ENCODE peak calls at places on chromosomes 2 and 18, in eight cellular contexts. One of them, this sample, is unnamed.

GRCh38 chr2:75602724-75603342 is 42.1 kb upstream of the EVA1A start:
- DNase-seq in ascending aorta: no peak
- DNase-seq in breast epithelium: peak; percentile 80
- DNase-seq in fibroblast of lung: peak; percentile 73
- DNase-seq in IMR-90: peak; percentile 88
- DNase-seq in GM23248: peak; percentile 95
- DNase-seq in spleen: no peak
- DNase-seq in GM23338: no peak
- DNase-seq in this sample: peak; percentile 78

GRCh38 chr18:49491534-49491856 is 4.5 kb upstream of the C18orf32 start:
- DNase-seq in GM23248: no peak
- DNase-seq in GM23338: no peak
- DNase-seq in IMR-90: no peak
- DNase-seq in breast epithelium: no peak
- DNase-seq in ascending aorta: no peak
- DNase-seq in spleen: no peak
- DNase-seq in fibroblast of lung: no peak
- DNase-seq in this sample: no peak

GRCh38 chr2:136381245-136381644 is 263.3 kb upstream of the CXCR4 start:
- DNase-seq in ascending aorta: no peak
- DNase-seq in GM23338: no peak
- DNase-seq in spleen: no peak
- DNase-seq in breast epithelium: no peak
- DNase-seq in IMR-90: no peak
- DNase-seq in GM23248: no peak
- DNase-seq in fibroblast of lung: no peak
- DNase-seq in this sample: no peak

GRCh38 chr2:60353863-60354262 is 199.6 kb downstream of the BCL11A start:
- DNase-seq in GM23248: no peak
- DNase-seq in ascending aorta: no peak
- DNase-seq in spleen: no peak
- DNase-seq in breast epithelium: no peak
- DNase-seq in IMR-90: no peak
- DNase-seq in GM23338: no peak
- DNase-seq in fibroblast of lung: no peak
- DNase-seq in this sample: no peak

GRCh38 chr2:138187221-138187620 is 222.9 kb downstream of the HNMT start:
- DNase-seq in fibroblast of lung: no peak
- DNase-seq in ascending aorta: no peak
- DNase-seq in spleen: no peak
- DNase-seq in GM23338: no peak
- DNase-seq in GM23248: no peak
- DNase-seq in breast epithelium: no peak
- DNase-seq in IMR-90: no peak
- DNase-seq in this sample: no peak

GRCh38 chr2:217434183-217434620 is 568.6 kb downstream of the TNS1 start:
- DNase-seq in spleen: peak; percentile 89
- DNase-seq in GM23248: peak; percentile 97
- DNase-seq in IMR-90: peak; percentile 99
- DNase-seq in fibroblast of lung: peak; percentile 99
- DNase-seq in ascending aorta: peak; percentile 62
- DNase-seq in breast epithelium: peak; percentile 87
- DNase-seq in GM23338: peak; percentile 89
- DNase-seq in this sample: peak; percentile 81

GRCh38 chr2:60808330-60808801 is 52.3 kb downstream of the PAPOLG start:
- DNase-seq in GM23248: no peak
- DNase-seq in ascending aorta: no peak
- DNase-seq in spleen: no peak
- DNase-seq in GM23338: peak; percentile 66
- DNase-seq in IMR-90: no peak
- DNase-seq in breast epithelium: no peak
- DNase-seq in fibroblast of lung: no peak
- DNase-seq in this sample: no peak

GRCh38 chr18:12597775-12598174 is 60.1 kb downstream of the SPIRE1 start:
- DNase-seq in spleen: no peak
- DNase-seq in breast epithelium: peak; percentile 39
- DNase-seq in fibroblast of lung: peak; percentile 82
- DNase-seq in GM23338: no peak
- DNase-seq in IMR-90: peak; percentile 90
- DNase-seq in GM23248: peak; percentile 95
- DNase-seq in ascending aorta: no peak
- DNase-seq in this sample: peak; percentile 59

GRCh38 chr2:157261199-157261782 is 3.8 kb downstream of the GALNT5 start:
- DNase-seq in IMR-90: peak; percentile 75
- DNase-seq in breast epithelium: no peak
- DNase-seq in fibroblast of lung: peak; percentile 52
- DNase-seq in ascending aorta: no peak
- DNase-seq in GM23338: no peak
- DNase-seq in GM23248: peak; percentile 91
- DNase-seq in spleen: no peak
- DNase-seq in this sample: no peak

GRCh38 chr18:79585395-79586370 is 93.9 kb upstream of the CTDP1 start:
- DNase-seq in ascending aorta: no peak
- DNase-seq in GM23248: no peak
- DNase-seq in IMR-90: no peak
- DNase-seq in breast epithelium: no peak
- DNase-seq in fibroblast of lung: no peak
- DNase-seq in GM23338: no peak
- DNase-seq in spleen: peak; percentile 67
- DNase-seq in this sample: peak; percentile 24

GRCh38 chr2:85723707-85724360 is 29.7 kb downstream of the GNLY start:
- DNase-seq in GM23338: no peak
- DNase-seq in breast epithelium: no peak
- DNase-seq in fibroblast of lung: no peak
- DNase-seq in spleen: no peak
- DNase-seq in ascending aorta: no peak
- DNase-seq in GM23248: peak; percentile 70
- DNase-seq in IMR-90: peak; percentile 50
- DNase-seq in this sample: no peak

GRCh38 chr2:16629044-16629443 is 36.6 kb downstream of the CYRIA start:
- DNase-seq in IMR-90: no peak
- DNase-seq in GM23248: no peak
- DNase-seq in spleen: no peak
- DNase-seq in ascending aorta: no peak
- DNase-seq in fibroblast of lung: no peak
- DNase-seq in breast epithelium: no peak
- DNase-seq in GM23338: no peak
- DNase-seq in this sample: no peak

GRCh38 chr2:129135017-129135416 is 816.3 kb upstream of the HS6ST1 start:
- DNase-seq in fibroblast of lung: no peak
- DNase-seq in spleen: no peak
- DNase-seq in GM23248: no peak
- DNase-seq in ascending aorta: no peak
- DNase-seq in GM23338: no peak
- DNase-seq in breast epithelium: no peak
- DNase-seq in IMR-90: no peak
- DNase-seq in this sample: no peak

GRCh38 chr2:196101325-196101981 is 32.8 kb upstream of the DNAH7 start:
- DNase-seq in IMR-90: peak; percentile 74
- DNase-seq in breast epithelium: peak; percentile 22
- DNase-seq in GM23248: peak; percentile 61
- DNase-seq in spleen: peak; percentile 82
- DNase-seq in fibroblast of lung: peak; percentile 85
- DNase-seq in GM23338: no peak
- DNase-seq in ascending aorta: no peak
- DNase-seq in this sample: no peak

GRCh38 chr18:58226476-58226875 is 182.4 kb downstream of the NEDD4L start:
- DNase-seq in spleen: no peak
- DNase-seq in breast epithelium: no peak
- DNase-seq in GM23338: no peak
- DNase-seq in fibroblast of lung: no peak
- DNase-seq in ascending aorta: no peak
- DNase-seq in IMR-90: no peak
- DNase-seq in GM23248: no peak
- DNase-seq in this sample: no peak
- H3K4me1 ChIP-seq in spleen: peaks cover 10% of the 10 kb centered on the region
- H3K4me1 ChIP-seq in breast epithelium: peaks cover 16% of the 10 kb centered on the region
- H3K4me1 ChIP-seq in GM23338: peaks cover 89% of the 10 kb centered on the region
- H3K4me1 ChIP-seq in fibroblast of lung: peaks cover 14% of the 10 kb centered on the region
- H3K4me1 ChIP-seq in ascending aorta: no peaks in the 10 kb centered on the region
- H3K4me1 ChIP-seq in IMR-90: peaks cover 13% of the 10 kb centered on the region
- H3K4me1 ChIP-seq in GM23248: peaks cover 45% of the 10 kb centered on the region
- H3K4me1 ChIP-seq in this sample: peaks cover 63% of the 10 kb centered on the region

DNA sequence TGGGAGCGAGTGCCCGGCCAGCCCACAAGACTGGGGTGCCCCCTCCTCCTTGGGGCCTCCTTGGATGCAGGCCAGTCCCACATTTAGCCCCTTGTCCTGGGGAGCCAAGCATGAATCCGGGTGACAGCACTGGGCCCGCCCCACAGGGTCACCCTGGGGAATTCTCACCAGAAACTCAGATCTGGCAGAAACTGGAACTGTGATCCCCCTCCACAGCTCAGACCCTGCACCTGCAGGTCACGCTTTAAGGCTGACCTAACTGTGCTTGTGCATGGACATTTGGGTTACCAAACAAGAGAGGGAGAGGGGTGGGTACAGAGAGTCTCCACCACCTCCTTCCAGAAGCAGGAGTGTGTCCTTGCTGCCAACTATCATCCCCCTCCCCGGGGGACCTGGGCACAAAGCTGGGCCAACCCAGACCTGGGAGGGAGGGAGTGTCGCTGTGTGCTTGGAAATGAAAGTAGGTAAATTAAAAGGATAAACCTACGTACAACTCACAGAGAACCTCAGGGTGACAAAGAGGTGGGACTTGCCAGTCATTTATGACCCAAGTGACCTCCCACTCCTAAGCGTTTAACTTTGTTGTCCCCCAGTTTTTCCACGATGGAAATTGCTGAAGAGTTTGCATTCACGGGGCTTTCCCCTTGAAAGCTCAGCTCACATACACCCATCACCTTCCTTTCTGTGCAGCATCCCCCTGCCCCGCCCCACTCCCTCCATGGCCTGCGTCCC is 9.1 kb downstream of the ITM2C start:
- DNase-seq in IMR-90: no peak
- DNase-seq in GM23338: no peak
- DNase-seq in ascending aorta: no peak
- DNase-seq in fibroblast of lung: no peak
- DNase-seq in breast epithelium: no peak
- DNase-seq in spleen: peak; percentile 89
- DNase-seq in GM23248: no peak
- DNase-seq in this sample: no peak
- H3K4me1 ChIP-seq in IMR-90: no peaks in the 10 kb centered on the region
- H3K4me1 ChIP-seq in GM23338: peaks cover 34% of the 10 kb centered on the region
- H3K4me1 ChIP-seq in ascending aorta: no peaks in the 10 kb centered on the region
- H3K4me1 ChIP-seq in fibroblast of lung: no peaks in the 10 kb centered on the region
- H3K4me1 ChIP-seq in breast epithelium: no peaks in the 10 kb centered on the region
- H3K4me1 ChIP-seq in spleen: peaks cover 89% of the 10 kb centered on the region
- H3K4me1 ChIP-seq in GM23248: no peaks in the 10 kb centered on the region
- H3K4me1 ChIP-seq in this sample: peaks cover 17% of the 10 kb centered on the region

DNA sequence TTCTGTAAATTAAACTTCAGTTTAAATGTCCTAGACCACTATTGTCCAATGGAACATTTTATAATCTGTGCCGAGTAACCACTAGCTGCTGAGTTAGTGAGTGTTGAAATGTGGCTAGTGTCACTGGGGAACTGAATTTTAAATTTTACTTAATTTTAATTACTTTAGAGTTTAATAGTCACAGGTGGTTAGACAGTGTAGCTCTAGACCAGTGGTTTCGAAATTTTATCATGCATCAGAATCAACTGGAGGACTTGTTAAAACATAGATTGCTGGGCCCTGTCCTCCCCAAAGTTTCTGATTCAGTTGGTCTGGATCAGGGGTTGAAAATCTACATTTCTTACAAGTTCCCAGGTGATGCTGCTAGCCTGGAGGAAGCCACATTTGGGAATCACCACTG is 110.4 kb downstream of the FMNL2 start:
- DNase-seq in fibroblast of lung: no peak
- DNase-seq in breast epithelium: no peak
- DNase-seq in GM23338: no peak
- DNase-seq in ascending aorta: no peak
- DNase-seq in spleen: no peak
- DNase-seq in GM23248: no peak
- DNase-seq in IMR-90: no peak
- DNase-seq in this sample: no peak
- H3K4me1 ChIP-seq in fibroblast of lung: peaks cover 7% of the 10 kb centered on the region
- H3K4me1 ChIP-seq in breast epithelium: no peaks in the 10 kb centered on the region
- H3K4me1 ChIP-seq in GM23338: peaks cover 52% of the 10 kb centered on the region
- H3K4me1 ChIP-seq in ascending aorta: no peaks in the 10 kb centered on the region
- H3K4me1 ChIP-seq in spleen: no peaks in the 10 kb centered on the region
- H3K4me1 ChIP-seq in GM23248: peaks cover 20% of the 10 kb centered on the region
- H3K4me1 ChIP-seq in IMR-90: peaks cover 2% of the 10 kb centered on the region
- H3K4me1 ChIP-seq in this sample: peaks cover 28% of the 10 kb centered on the region

DNA sequence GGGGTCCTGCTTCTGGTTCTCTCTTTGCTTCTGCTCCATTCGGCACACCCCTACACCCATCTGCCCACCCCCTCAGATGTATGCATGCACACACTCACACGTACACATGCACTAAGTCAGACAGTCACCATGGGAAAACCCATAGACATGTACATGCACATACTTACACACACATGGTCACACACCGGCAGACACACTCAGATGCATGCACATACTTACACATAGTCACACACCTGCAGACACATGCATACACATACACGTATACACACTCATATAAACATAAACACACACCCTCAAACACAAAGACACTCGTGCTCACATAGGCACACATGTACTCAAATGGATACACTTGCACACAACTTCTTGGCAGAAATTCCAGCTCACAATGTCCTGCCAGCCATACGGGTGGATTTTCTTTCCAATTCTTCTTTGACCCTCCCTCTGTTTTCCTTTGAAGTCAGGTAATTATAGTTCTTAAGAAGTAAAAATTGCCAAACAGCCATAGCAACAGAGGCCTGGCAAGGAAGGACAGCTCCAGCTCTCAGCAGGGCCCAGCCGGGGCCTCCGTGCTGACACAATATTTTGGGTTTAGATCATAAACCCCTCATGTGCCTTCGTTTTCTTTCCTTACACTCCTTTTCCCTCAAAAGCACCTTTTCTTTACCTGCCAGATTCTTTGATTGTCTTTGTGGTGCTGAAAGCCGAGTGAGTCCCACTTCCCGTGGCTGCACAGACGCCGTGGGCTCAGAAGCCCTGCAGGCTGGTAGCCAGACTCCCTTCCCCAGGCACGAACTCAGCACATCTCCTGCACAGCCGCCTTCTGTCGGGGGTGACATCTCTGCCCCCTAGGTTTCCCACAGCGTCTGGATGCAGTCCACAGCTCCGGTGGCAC is 195.7 kb downstream of the ARL4C start:
- DNase-seq in spleen: no peak
- DNase-seq in breast epithelium: no peak
- DNase-seq in ascending aorta: no peak
- DNase-seq in GM23248: no peak
- DNase-seq in GM23338: no peak
- DNase-seq in fibroblast of lung: no peak
- DNase-seq in IMR-90: no peak
- DNase-seq in this sample: no peak
- H3K4me1 ChIP-seq in spleen: no peaks in the 10 kb centered on the region
- H3K4me1 ChIP-seq in breast epithelium: peaks cover 4% of the 10 kb centered on the region
- H3K4me1 ChIP-seq in ascending aorta: no peaks in the 10 kb centered on the region
- H3K4me1 ChIP-seq in GM23248: peaks cover 11% of the 10 kb centered on the region
- H3K4me1 ChIP-seq in GM23338: peaks cover 5% of the 10 kb centered on the region
- H3K4me1 ChIP-seq in fibroblast of lung: peaks cover 9% of the 10 kb centered on the region
- H3K4me1 ChIP-seq in IMR-90: peaks cover 7% of the 10 kb centered on the region
- H3K4me1 ChIP-seq in this sample: no peaks in the 10 kb centered on the region